ENCODE peak calls at places on chromosomes 7 and 10, in six cellular contexts. W is coronary artery, H is kidney epithelial cell, N is foreskin fibroblast, A is dorsolateral prefrontal cortex, J is prostate gland. T is an unnamed sample.

GRCh38 chr10:56715262-56715661 is 354.2 kb upstream of the ZWINT start:
- DNase-seq in W (no peak), H (no peak), N (no peak), A (no peak), J (no peak), T (no peak)

GRCh38 chr7:80916770-80917681 is 1.8 kb downstream of the SEMA3C start:
- DNase-seq in W (no peak), H (peak), N (peak), A (no peak), J (no peak), T (peak)

GRCh38 chr10:46245381-46245900 is 41.4 kb upstream of the ANTXRL start:
- DNase-seq in W (peak), H (no peak), N (no peak), A (no peak), J (no peak), T (no peak)

GRCh38 chr10:77228559-77228958 is 409.0 kb downstream of the KCNMA1 start:
- DNase-seq in W (no peak), H (no peak), N (no peak), A (no peak), J (no peak), T (no peak)

GRCh38 chr7:6536899-6537298 is 14.4 kb downstream of the GRID2IP start:
- DNase-seq in W (no peak), H (no peak), N (no peak), A (no peak), J (no peak), T (no peak)

GRCh38 chr10:28678687-28679457 is 1.6 kb downstream of the BAMBI start:
- DNase-seq in W (no peak), H (no peak), N (no peak), A (no peak), J (no peak), T (no peak)

GRCh38 chr7:100190059-100190711 is 12.5 kb downstream of the STAG3 start:
- DNase-seq in W (no peak), H (no peak), N (peak), A (no peak), J (no peak), T (peak)

GRCh38 chr7:102101111-102101551 is 185.5 kb upstream of the SH2B2 start:
- DNase-seq in W (no peak), H (no peak), N (no peak), A (no peak), J (no peak), T (no peak)

GRCh38 chr10:48735836-48736390 is 51.2 kb downstream of the WDFY4 start:
- DNase-seq in W (no peak), H (no peak), N (no peak), A (no peak), J (no peak), T (no peak)

GRCh38 chr7:131932271-131932670 is 375.8 kb upstream of the PODXL start:
- DNase-seq in W (no peak), H (no peak), N (no peak), A (no peak), J (no peak), T (no peak)

GRCh38 chr7:91135703-91136102 is 128.5 kb upstream of the FZD1 start:
- DNase-seq in W (no peak), H (no peak), N (no peak), A (no peak), J (no peak), T (no peak)

GRCh38 chr7:22485189-22485588 is 14.8 kb downstream of the STEAP1B start:
- DNase-seq in W (no peak), H (no peak), N (no peak), A (no peak), J (no peak), T (no peak)

GRCh38 chr10:25934673-25935139 is 677 bp downstream of the MYO3A start:
- DNase-seq in W (no peak), H (no peak), N (no peak), A (no peak), J (no peak), T (no peak)

DNA sequence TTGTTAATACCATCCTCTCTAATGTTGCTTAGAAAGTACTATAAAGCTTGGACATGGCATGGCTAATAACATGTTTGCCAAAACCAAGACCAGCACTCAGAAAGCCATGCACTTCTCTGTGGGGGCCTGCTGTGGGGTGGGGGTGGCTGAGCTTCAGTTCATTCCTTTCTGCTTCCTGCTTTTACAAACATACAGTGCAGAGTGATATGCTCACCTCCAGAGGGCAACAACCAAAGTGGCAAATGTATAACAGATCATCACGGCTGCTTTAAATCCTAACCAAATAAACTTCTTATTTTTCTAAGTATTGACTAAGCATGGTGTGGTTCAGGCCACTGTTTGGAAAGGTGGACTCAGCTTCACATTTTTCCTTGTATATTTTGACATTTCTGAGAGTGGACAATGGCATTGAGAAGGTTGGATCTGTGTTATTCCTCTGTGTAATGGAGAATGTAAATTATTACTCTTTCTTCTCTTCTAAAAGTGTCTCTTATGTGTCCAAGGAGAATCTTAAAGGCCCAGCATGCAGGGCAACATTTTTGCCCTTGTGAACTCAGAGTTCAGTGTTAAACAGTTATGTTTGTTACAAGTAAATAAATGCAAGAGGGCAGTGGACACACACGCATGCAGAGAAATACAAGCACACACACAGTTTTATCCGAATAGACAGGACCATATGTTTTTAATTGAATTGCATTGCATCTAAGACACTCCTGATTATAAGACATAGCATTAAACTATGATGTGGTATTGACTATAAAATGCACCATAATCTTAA is 186.1 kb downstream of the HERPUD2 start:
- DNase-seq in W (no peak), H (no peak), N (no peak), A (no peak), J (no peak), T (no peak)
- TF ChIP-seq CTCF in W (no peak), H (peak), N (no peak), A (no peak), J (no peak), T (no peak)

DNA sequence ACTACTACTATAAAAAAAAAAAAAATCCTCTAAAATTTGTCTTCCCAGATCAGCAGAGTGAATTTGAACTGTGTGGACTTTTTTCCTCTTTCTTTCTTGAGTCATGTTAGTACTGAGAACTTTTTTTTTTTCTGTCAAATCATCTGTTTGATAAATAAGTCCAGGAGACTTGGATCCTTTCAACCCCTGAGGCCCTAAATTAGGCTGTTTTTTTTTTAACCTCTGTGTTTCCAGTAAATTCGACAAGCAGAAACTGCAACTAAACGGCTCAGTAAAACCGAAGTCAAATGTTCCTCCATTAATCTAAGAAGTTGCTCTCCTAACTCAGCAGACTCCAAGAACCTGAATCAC is 2.7 kb downstream of the MAP3K8 start:
- DNase-seq in W (no peak), H (no peak), N (no peak), A (no peak), J (no peak), T (no peak)
- H3K4me3 ChIP-seq in W (peak), H (no peak), N (peak), A (peak), J (no peak), T (peak)

GRCh38 chr10:62054825-62055224 is 153.3 kb downstream of the ARID5B start:
- DNase-seq in W (no peak), H (no peak), N (no peak), A (no peak), J (no peak), T (no peak)
- TF ChIP-seq CTCF in W (no peak), H (no peak), N (no peak), A (no peak), J (no peak), T (no peak)

DNA sequence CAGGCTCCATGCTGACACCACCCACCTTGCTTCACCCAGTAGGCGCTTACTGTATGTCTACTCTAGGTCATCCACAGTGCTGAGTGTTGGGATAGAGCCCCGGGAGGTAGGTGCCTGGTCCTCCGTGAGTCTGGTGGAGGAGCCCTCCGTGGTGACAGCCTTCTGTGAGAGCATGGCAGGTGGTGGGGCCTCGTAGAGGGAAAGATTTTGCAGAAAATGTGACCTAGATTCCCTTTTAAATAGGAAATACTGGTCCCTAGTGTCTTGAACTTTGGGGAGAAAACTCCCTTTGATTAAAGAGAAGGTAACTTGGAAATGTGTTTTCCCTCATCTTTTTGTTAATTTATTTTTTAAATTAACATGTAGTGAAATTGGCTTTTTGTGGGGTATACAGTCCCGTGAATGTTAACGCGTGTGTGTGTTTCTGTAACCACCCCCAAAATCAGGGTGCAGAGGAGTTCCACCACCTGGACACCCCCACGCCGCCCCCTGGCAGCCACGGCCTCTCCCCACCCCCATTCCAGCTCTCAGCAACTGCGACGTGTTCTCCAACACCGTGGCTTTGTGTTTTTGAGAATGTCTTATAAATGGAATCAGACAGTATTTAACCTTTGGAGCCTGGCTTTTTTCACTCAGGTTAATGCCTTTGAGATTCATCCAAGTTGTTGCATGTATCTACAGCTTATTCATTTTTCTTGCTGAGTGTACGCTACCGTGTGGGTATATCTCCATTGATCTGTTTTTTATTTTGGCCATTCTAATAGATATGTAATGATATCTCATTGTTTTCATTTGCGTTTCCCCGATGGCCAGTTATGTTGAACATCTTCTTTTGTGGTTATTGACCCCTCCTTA is 219.0 kb downstream of the EBF3 start:
- DNase-seq in W (peak), H (no peak), N (no peak), A (no peak), J (no peak), T (no peak)
- H3K4me3 ChIP-seq in W (no peak), H (no peak), N (no peak), A (no peak), J (no peak), T (no peak)

GRCh38 chr7:74658171-74659004 is 870 bp downstream of the GTF2I start:
- DNase-seq in W (peak), H (peak), N (peak), A (peak), J (peak), T (peak)
- TF ChIP-seq CTCF in W (no peak), H (no peak), N (no peak), A (no peak), J (no peak), T (no peak)

DNA sequence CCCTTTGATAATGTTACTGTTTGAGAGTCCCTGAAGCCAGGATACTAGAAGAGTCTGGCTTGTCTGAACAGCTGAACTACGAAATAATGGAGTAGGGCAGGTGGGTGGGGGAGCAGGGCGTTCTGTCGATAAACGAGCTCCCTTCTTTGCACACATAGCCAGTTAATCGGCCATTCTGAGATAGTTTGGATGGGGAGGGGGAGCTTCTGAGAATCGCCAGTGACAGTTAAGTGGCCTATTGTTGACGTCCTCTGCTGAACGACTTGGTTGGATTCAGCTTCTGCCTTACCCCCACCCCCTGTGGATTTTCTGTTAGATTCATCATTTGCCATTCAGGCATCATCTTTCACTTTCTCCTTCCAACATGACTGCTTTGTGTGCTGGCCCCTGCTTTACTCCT is 490 bp downstream of the CPA5 start:
- DNase-seq in W (no peak), H (no peak), N (no peak), A (no peak), J (no peak), T (no peak)
- H3K4me3 ChIP-seq in W (no peak), H (no peak), N (no peak), A (peak), J (no peak), T (no peak)

GRCh38 chr7:27784399-27785053 is 44.6 kb downstream of the TAX1BP1 start:
- DNase-seq in W (no peak), H (peak), N (peak), A (no peak), J (no peak), T (no peak)
- TF ChIP-seq CTCF in W (peak), H (peak), N (peak), A (peak), J (no peak), T (peak)

T was measured in astrocyte of the cerebellum.